ENCODE peak calls at places on chromosome 14, in six cellular contexts. C is anterior cingulate cortex; L is activated CD4-positive, alpha-beta T cell treated with anti-CD3 and anti-CD28 coated beads, Interleukin-2, amount 50 U/mL, for 4 hours; Y is NCI-H1092 treated with DMSO at 0.1 percent for 48 hours; X is MCF 10A; I is left lung. S is an unnamed sample.

GRCh38 chr14:90880282-90880681 is 64.1 kb upstream of the TTC7B start:
- DNase-seq in C (no peak), L (no peak), X (no peak), I (no peak), Y (no peak), S (no peak)

GRCh38 chr14:99633141-99633540 is 11.8 kb upstream of the HHIPL1 start:
- DNase-seq in Y (no peak), C (no peak), I (no peak), L (no peak), X (no peak), S (no peak)

GRCh38 chr14:75909630-75910029 is 72.2 kb downstream of the TGFB3 start:
- DNase-seq in Y (no peak), X (no peak), C (no peak), L (no peak), I (no peak), S (no peak)

GRCh38 chr14:104361101-104361591 is 218.4 kb upstream of the C14orf180 start:
- DNase-seq in Y (no peak), C (no peak), X (no peak), I (peak), L (no peak), S (no peak)

GRCh38 chr14:91283666-91284065 is 39.2 kb upstream of the GPR68 start:
- DNase-seq in C (no peak), I (no peak), X (no peak), Y (no peak), L (no peak), S (no peak)

GRCh38 chr14:22489247-22489551 is 99.8 kb downstream of the DAD1 start:
- DNase-seq in I (no peak), L (no peak), Y (no peak), C (no peak), X (no peak), S (no peak)

GRCh38 chr14:103057372-103058208 is at the start of gene CDC42BPB:
- DNase-seq in Y (peak), I (peak), L (peak), X (peak), C (peak), S (peak)

GRCh38 chr14:79331820-79332219 is 879.5 kb downstream of the DIO2 start:
- DNase-seq in X (no peak), C (no peak), L (no peak), I (no peak), Y (no peak), S (no peak)

GRCh38 chr14:73746540-73747385 is 32.6 kb upstream of the PNMA1 start:
- DNase-seq in X (no peak), C (no peak), I (no peak), L (no peak), Y (no peak), S (no peak)

GRCh38 chr14:73726025-73726961 is 12.1 kb upstream of the PNMA1 start:
- DNase-seq in L (no peak), C (no peak), X (no peak), Y (no peak), I (no peak), S (no peak)

GRCh38 chr14:26328766-26329165 is 269.1 kb downstream of the NOVA1 start:
- DNase-seq in Y (no peak), I (no peak), L (no peak), C (no peak), X (no peak), S (no peak)

GRCh38 chr14:99522025-99522401 is 40.8 kb downstream of the CCNK start:
- DNase-seq in X (no peak), L (no peak), Y (no peak), C (no peak), I (no peak), S (no peak)

GRCh38 chr14:39469094-39469710 is 37.0 kb upstream of the FBXO33 start:
- DNase-seq in L (peak), I (no peak), Y (peak), X (no peak), C (no peak), S (no peak)

GRCh38 chr14:104394606-104394910 is 185.0 kb upstream of the C14orf180 start:
- DNase-seq in Y (no peak), X (no peak), I (no peak), L (no peak), C (no peak), S (no peak)

GRCh38 chr14:32300146-32300545 is 29.0 kb upstream of the AKAP6 start:
- DNase-seq in X (no peak), Y (no peak), C (no peak), I (no peak), L (no peak), S (no peak)

GRCh38 chr14:99682809-99683618 is 1.1 kb upstream of the CYP46A1 start:
- DNase-seq in I (peak), Y (peak), X (peak), C (peak), L (peak), S (peak)

GRCh38 chr14:66974397-66975025 is 214.7 kb upstream of the GARIN2 start:
- DNase-seq in I (no peak), X (peak), C (no peak), Y (no peak), L (no peak), S (no peak)

GRCh38 chr14:51792819-51793218 is 67.6 kb upstream of the GNG2 start:
- DNase-seq in Y (no peak), L (no peak), C (no peak), X (no peak), I (no peak), S (no peak)

GRCh38 chr14:94048676-94049624 is 22.8 kb downstream of the OTUB2 start:
- DNase-seq in X (no peak), L (no peak), C (no peak), I (no peak), Y (peak), S (no peak)

GRCh38 chr14:34851395-34851794 is 23.8 kb downstream of the BAZ1A start:
- DNase-seq in X (peak), I (no peak), L (no peak), Y (no peak), C (no peak), S (no peak)

GRCh38 chr14:76765461-76765931 is 4.2 kb downstream of the VASH1 start:
- DNase-seq in I (no peak), Y (no peak), X (no peak), L (no peak), C (no peak), S (no peak)

GRCh38 chr14:102822311-102822863 is 45.1 kb downstream of the TRAF3 start:
- DNase-seq in I (no peak), L (peak), C (no peak), Y (no peak), X (no peak), S (peak)

GRCh38 chr14:103195828-103196615 is 72.8 kb downstream of the TNFAIP2 start:
- DNase-seq in C (no peak), Y (no peak), I (no peak), L (no peak), X (no peak), S (no peak)

GRCh38 chr14:30443368-30444007 is 115.5 kb upstream of the G2E3 start:
- DNase-seq in C (no peak), L (no peak), I (no peak), X (peak), Y (peak), S (no peak)

GRCh38 chr14:39145266-39145966 is 24.7 kb downstream of the TRAPPC6B start:
- DNase-seq in X (no peak), L (no peak), C (no peak), I (no peak), Y (no peak), S (no peak)

GRCh38 chr14:44589180-44589579 is 82.1 kb upstream of the FSCB start:
- DNase-seq in I (no peak), Y (no peak), X (peak), L (no peak), C (no peak), S (no peak)

GRCh38 chr14:104355949-104356737 is 217.8 kb downstream of the KIF26A start:
- DNase-seq in C (no peak), X (no peak), Y (no peak), L (no peak), I (peak), S (no peak)

GRCh38 chr14:64766430-64767151 is 62.4 kb downstream of the PLEKHG3 start:
- DNase-seq in L (no peak), C (no peak), I (peak), Y (no peak), X (peak), S (no peak)

GRCh38 chr14:58199726-58200479 is at the start of gene ACTR10:
- DNase-seq in I (peak), Y (peak), L (peak), C (peak), X (peak), S (peak)

GRCh38 chr14:99037777-99038176 is 234.2 kb downstream of the BCL11B start:
- DNase-seq in C (no peak), L (no peak), X (peak), Y (no peak), I (no peak), S (no peak)

GRCh38 chr14:100988411-100988900 is 84.9 kb upstream of the RTL1 start:
- DNase-seq in X (peak), I (no peak), C (no peak), L (no peak), Y (no peak), S (no peak)

GRCh38 chr14:38342803-38343202 is 86.9 kb upstream of the CLEC14A start:
- DNase-seq in X (peak), C (no peak), Y (no peak), L (no peak), I (no peak), S (no peak)

GRCh38 chr14:35383569-35384385 is 20.8 kb downstream of the NFKBIA start:
- DNase-seq in C (no peak), Y (no peak), X (no peak), L (no peak), I (peak), S (no peak)

GRCh38 chr14:32259368-32260013 is 56.4 kb upstream of the RNU6-8 start:
- DNase-seq in L (no peak), I (no peak), C (no peak), X (peak), Y (no peak), S (no peak)

GRCh38 chr14:101737414-101738367 is 23.8 kb upstream of the PPP2R5C start:
- DNase-seq in C (no peak), X (no peak), I (no peak), Y (no peak), L (peak), S (no peak)

GRCh38 chr14:100652739-100653138 is 65.5 kb upstream of the BEGAIN start:
- DNase-seq in C (no peak), X (no peak), I (no peak), Y (no peak), L (no peak), S (no peak)

S was measured in activated T-cell treated with anti-CD3 and anti-CD28 coated beads for 24 hours.